ENCODE peak calls at places on chromosome 12, in five cellular contexts. One of them, this sample, is unnamed.

GRCh38 chr12:68042212-68042699 is 53.0 kb downstream of the IFNG-AS1 start:
- DNase-seq in activated B cell treated with CpG ODN at 0.5 μM for 24 hours: no peak
- DNase-seq in HFFc6: no peak
- DNase-seq in HepG2: peak; percentile 3
- DNase-seq in GM23338: no peak
- DNase-seq in this sample: no peak

GRCh38 chr12:42299392-42300308 is 26.2 kb downstream of the ZCRB1 start:
- DNase-seq in GM23338: no peak
- DNase-seq in activated B cell treated with CpG ODN at 0.5 μM for 24 hours: no peak
- DNase-seq in HFFc6: peak; percentile 60
- DNase-seq in HepG2: no peak
- DNase-seq in this sample: no peak

GRCh38 chr12:69397978-69398377 is 38.4 kb downstream of the YEATS4 start:
- DNase-seq in GM23338: no peak
- DNase-seq in HepG2: no peak
- DNase-seq in HFFc6: peak; percentile 29
- DNase-seq in activated B cell treated with CpG ODN at 0.5 μM for 24 hours: no peak
- DNase-seq in this sample: peak; percentile 21

GRCh38 chr12:98574110-98574509 is 19.4 kb upstream of the SLC25A3 start:
- DNase-seq in HFFc6: no peak
- DNase-seq in GM23338: no peak
- DNase-seq in activated B cell treated with CpG ODN at 0.5 μM for 24 hours: no peak
- DNase-seq in HepG2: peak; percentile 79
- DNase-seq in this sample: no peak

GRCh38 chr12:65731771-65732170 is 92.5 kb upstream of the HMGA2 start:
- DNase-seq in HFFc6: no peak
- DNase-seq in activated B cell treated with CpG ODN at 0.5 μM for 24 hours: no peak
- DNase-seq in GM23338: no peak
- DNase-seq in HepG2: no peak
- DNase-seq in this sample: no peak

GRCh38 chr12:112401903-112402498 is 7.4 kb downstream of the RPL6 start:
- DNase-seq in HepG2: no peak
- DNase-seq in activated B cell treated with CpG ODN at 0.5 μM for 24 hours: no peak
- DNase-seq in HFFc6: no peak
- DNase-seq in GM23338: no peak
- DNase-seq in this sample: no peak

GRCh38 chr12:89671469-89671868 is 37.2 kb downstream of the ATP2B1 start:
- DNase-seq in activated B cell treated with CpG ODN at 0.5 μM for 24 hours: no peak
- DNase-seq in GM23338: peak; percentile 62
- DNase-seq in HFFc6: peak; percentile 63
- DNase-seq in HepG2: no peak
- DNase-seq in this sample: peak; percentile 48

GRCh38 chr12:22051114-22051698 is 5.2 kb downstream of the CMAS start:
- DNase-seq in HFFc6: no peak
- DNase-seq in activated B cell treated with CpG ODN at 0.5 μM for 24 hours: no peak
- DNase-seq in HepG2: no peak
- DNase-seq in GM23338: no peak
- DNase-seq in this sample: no peak

GRCh38 chr12:484096-484495 is 24.4 kb downstream of the B4GALNT3 start:
- DNase-seq in activated B cell treated with CpG ODN at 0.5 μM for 24 hours: no peak
- DNase-seq in HepG2: no peak
- DNase-seq in GM23338: no peak
- DNase-seq in HFFc6: no peak
- DNase-seq in this sample: no peak

GRCh38 chr12:67441736-67442346 is 172.7 kb downstream of the CAND1 start:
- DNase-seq in GM23338: peak; percentile 94
- DNase-seq in activated B cell treated with CpG ODN at 0.5 μM for 24 hours: peak; percentile 56
- DNase-seq in HFFc6: peak; percentile 55
- DNase-seq in HepG2: peak; percentile 58
- DNase-seq in this sample: peak; percentile 39

GRCh38 chr12:46071769-46072624 is 81.6 kb upstream of the SCAF11 start:
- DNase-seq in HFFc6: peak; percentile 71
- DNase-seq in GM23338: peak; percentile 88
- DNase-seq in HepG2: peak; percentile 46
- DNase-seq in activated B cell treated with CpG ODN at 0.5 μM for 24 hours: peak; percentile 39
- DNase-seq in this sample: peak; percentile 18
- TF ChIP-seq CTCF in HFFc6: peak; percentile 95
- TF ChIP-seq CTCF in GM23338: peak; percentile 97
- TF ChIP-seq CTCF in HepG2: peak; percentile 94
- TF ChIP-seq CTCF in activated B cell treated with CpG ODN at 0.5 μM for 24 hours: peak; percentile 88
- TF ChIP-seq CTCF in this sample: peak; percentile 100

DNA sequence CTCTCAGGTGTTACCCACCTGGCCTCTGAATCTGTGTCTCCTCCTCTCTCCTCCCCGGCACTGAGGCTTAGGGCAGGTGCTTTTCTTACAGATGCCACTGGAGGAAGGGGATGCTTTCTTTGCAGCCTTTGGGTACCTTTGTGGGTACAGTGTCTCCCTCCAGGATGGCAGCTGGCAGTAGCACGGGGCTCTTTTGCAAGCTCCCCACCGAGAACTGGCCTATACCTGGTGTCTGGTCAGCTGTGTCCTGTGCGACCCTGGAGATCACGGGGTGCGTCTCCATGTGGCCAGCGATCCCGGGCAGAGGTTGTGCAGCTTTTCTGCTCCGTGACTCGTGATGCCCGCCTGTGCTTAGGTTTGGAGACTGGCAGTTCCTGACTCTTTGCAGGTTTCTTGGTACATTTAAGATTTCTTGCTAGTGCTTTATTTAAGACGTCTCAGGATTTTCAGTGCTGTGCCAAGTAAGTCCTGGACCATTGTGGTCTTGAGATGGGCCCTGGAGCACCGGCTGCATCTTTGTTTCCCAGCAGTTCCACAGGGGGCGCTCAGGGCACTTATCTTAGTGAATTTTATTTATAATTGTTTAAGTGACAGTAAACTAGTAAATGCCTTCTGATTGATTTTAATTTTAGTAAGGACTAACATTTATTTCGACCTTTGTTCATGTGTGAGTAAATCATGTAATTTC is 68.9 kb downstream of the DDX51 start:
- DNase-seq in HFFc6: no peak
- DNase-seq in activated B cell treated with CpG ODN at 0.5 μM for 24 hours: no peak
- DNase-seq in HepG2: no peak
- DNase-seq in GM23338: peak; percentile 77
- DNase-seq in this sample: no peak
- TF ChIP-seq CTCF in HFFc6: peak; percentile 70
- TF ChIP-seq CTCF in activated B cell treated with CpG ODN at 0.5 μM for 24 hours: no peak
- TF ChIP-seq CTCF in HepG2: peak; percentile 14
- TF ChIP-seq CTCF in GM23338: peak; percentile 75
- TF ChIP-seq CTCF in this sample: no peak

GRCh38 chr12:106342397-106343212 is 14.9 kb upstream of the POLR3B start:
- DNase-seq in HFFc6: peak; percentile 77
- DNase-seq in HepG2: peak; percentile 39
- DNase-seq in GM23338: no peak
- DNase-seq in activated B cell treated with CpG ODN at 0.5 μM for 24 hours: no peak
- DNase-seq in this sample: peak; percentile 45

GRCh38 chr12:106348411-106348810 is 9.1 kb upstream of the POLR3B start:
- DNase-seq in HepG2: no peak
- DNase-seq in GM23338: no peak
- DNase-seq in activated B cell treated with CpG ODN at 0.5 μM for 24 hours: no peak
- DNase-seq in HFFc6: no peak
- DNase-seq in this sample: no peak

GRCh38 chr12:106343213-106343509 is 14.4 kb upstream of the POLR3B start:
- DNase-seq in activated B cell treated with CpG ODN at 0.5 μM for 24 hours: no peak
- DNase-seq in HFFc6: no peak
- DNase-seq in HepG2: no peak
- DNase-seq in GM23338: no peak
- DNase-seq in this sample: no peak

GRCh38 chr12:106341086-106341879 is 16.3 kb upstream of the POLR3B start:
- DNase-seq in HepG2: no peak
- DNase-seq in activated B cell treated with CpG ODN at 0.5 μM for 24 hours: no peak
- DNase-seq in GM23338: no peak
- DNase-seq in HFFc6: peak; percentile 45
- DNase-seq in this sample: peak; percentile 35

GRCh38 chr12:106345739-106346138 is 11.8 kb upstream of the POLR3B start:
- DNase-seq in activated B cell treated with CpG ODN at 0.5 μM for 24 hours: no peak
- DNase-seq in HepG2: peak; percentile 77
- DNase-seq in HFFc6: peak; percentile 48
- DNase-seq in GM23338: peak; percentile 72
- DNase-seq in this sample: no peak
- TF ChIP-seq CTCF in activated B cell treated with CpG ODN at 0.5 μM for 24 hours: no peak
- TF ChIP-seq CTCF in HepG2: peak; percentile 86
- TF ChIP-seq CTCF in HFFc6: peak; percentile 58
- TF ChIP-seq CTCF in GM23338: peak; percentile 66
- TF ChIP-seq CTCF in this sample: peak; percentile 44

DNA sequence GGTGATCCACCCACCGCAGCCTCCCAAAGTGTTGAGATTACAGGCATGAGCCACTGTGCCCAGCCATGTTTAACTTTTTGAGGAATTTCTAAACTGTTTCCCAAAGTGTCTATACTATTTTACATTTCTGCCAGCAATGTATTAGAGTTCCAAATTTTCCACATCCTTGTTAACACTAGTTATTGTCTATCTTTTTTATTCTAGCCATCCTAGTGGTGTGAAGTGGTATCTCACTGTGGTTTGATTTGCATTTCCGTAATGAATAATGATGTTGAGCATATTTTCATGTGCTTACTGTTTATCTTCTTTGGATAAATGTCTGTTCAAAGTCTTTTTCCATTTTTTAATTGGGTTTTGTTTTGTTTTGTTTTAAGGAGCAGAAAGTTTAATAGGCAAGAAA is 14.7 kb downstream of the TXNRD1 start:
- DNase-seq in GM23338: no peak
- DNase-seq in activated B cell treated with CpG ODN at 0.5 μM for 24 hours: no peak
- DNase-seq in HFFc6: no peak
- DNase-seq in HepG2: no peak
- DNase-seq in this sample: no peak
- TF ChIP-seq CTCF in GM23338: peak; percentile 42
- TF ChIP-seq CTCF in activated B cell treated with CpG ODN at 0.5 μM for 24 hours: no peak
- TF ChIP-seq CTCF in HFFc6: peak; percentile 54
- TF ChIP-seq CTCF in HepG2: no peak
- TF ChIP-seq CTCF in this sample: no peak

GRCh38 chr12:105083551-105084105 is 630 bp downstream of the ALDH1L2 start:
- DNase-seq in activated B cell treated with CpG ODN at 0.5 μM for 24 hours: peak; percentile 23
- DNase-seq in HepG2: no peak
- DNase-seq in HFFc6: peak; percentile 71
- DNase-seq in GM23338: peak; percentile 37
- DNase-seq in this sample: no peak
- TF ChIP-seq CTCF in activated B cell treated with CpG ODN at 0.5 μM for 24 hours: no peak
- TF ChIP-seq CTCF in HepG2: no peak
- TF ChIP-seq CTCF in HFFc6: peak; percentile 39
- TF ChIP-seq CTCF in GM23338: no peak
- TF ChIP-seq CTCF in this sample: no peak